ENCODE peak calls at places on chromosomes 3 and 15, in eight cellular contexts. L is lower lobe of right lung, Z is lower leg skin, G is GM12865, N is PC-9, O is fibroblast of mammary gland, U is left ventricle myocardium inferior, D is adrenal gland. Q is an unnamed sample.

GRCh38 chr3:43729707-43730399 is 39.1 kb downstream of the ABHD5 start:
- DNase-seq in Z (no peak), U (no peak), D (no peak), N (peak), G (no peak), O (no peak), L (no peak), Q (no peak)

GRCh38 chr15:98650871-98651481 is 2.6 kb downstream of the IGF1R start:
- DNase-seq in U (no peak), L (no peak), O (peak), G (peak), D (peak), Z (no peak), N (no peak), Q (peak)

GRCh38 chr3:148230473-148230872 is 467.2 kb upstream of the AGTR1 start:
- DNase-seq in L (no peak), N (no peak), U (no peak), Z (no peak), G (no peak), O (no peak), D (no peak), Q (no peak)

GRCh38 chr15:24861014-24861690 is 93.6 kb upstream of the SNRPN start:
- DNase-seq in D (no peak), U (no peak), Z (no peak), L (no peak), G (no peak), O (no peak), N (no peak), Q (no peak)

GRCh38 chr3:124401841-124402240 is 328.4 kb upstream of the UMPS start:
- DNase-seq in L (no peak), Z (no peak), D (no peak), G (no peak), N (no peak), U (no peak), O (no peak), Q (no peak)

GRCh38 chr3:197183582-197183981 is 114.8 kb downstream of the DLG1 start:
- DNase-seq in L (no peak), Z (no peak), N (no peak), G (no peak), U (no peak), O (no peak), D (no peak), Q (no peak)

GRCh38 chr3:48985977-48986376 is 4.1 kb upstream of the P4HTM start:
- DNase-seq in N (no peak), Z (no peak), L (no peak), U (no peak), D (no peak), O (no peak), G (no peak), Q (no peak)

GRCh38 chr3:113736548-113737089 is 9.4 kb downstream of the NAA50 start:
- DNase-seq in N (peak), D (peak), U (no peak), G (peak), Z (no peak), L (no peak), O (peak), Q (peak)

GRCh38 chr15:78715930-78716329 is 74.9 kb upstream of the CHRNB4 start:
- DNase-seq in U (no peak), N (no peak), L (no peak), O (peak), Z (peak), G (no peak), D (no peak), Q (peak)

GRCh38 chr3:178320481-178321352 is 215.5 kb upstream of the KCNMB2 start:
- DNase-seq in U (peak), G (no peak), O (peak), N (peak), D (peak), Z (no peak), L (no peak), Q (peak)

GRCh38 chr3:46067401-46067800 is 40.1 kb upstream of the XCR1 start:
- DNase-seq in O (no peak), Z (no peak), N (no peak), D (no peak), G (no peak), L (no peak), U (no peak), Q (no peak)

GRCh38 chr3:58336135-58336882 is 3.6 kb downstream of the PXK start:
- DNase-seq in U (no peak), G (no peak), L (no peak), N (no peak), O (peak), Z (no peak), D (no peak), Q (no peak)

GRCh38 chr15:100818927-100819326 is 60.7 kb upstream of the ALDH1A3 start:
- DNase-seq in O (peak), D (no peak), N (no peak), G (no peak), U (no peak), Z (no peak), L (no peak), Q (peak)

GRCh38 chr3:149128856-149129255 is 582 bp upstream of the HPS3 start:
- DNase-seq in N (no peak), Z (no peak), D (no peak), O (peak), U (no peak), L (no peak), G (no peak), Q (peak)

GRCh38 chr15:88664151-88664778 is 25.4 kb downstream of the ISG20 start:
- DNase-seq in G (peak), O (no peak), L (no peak), U (no peak), Z (peak), N (no peak), D (no peak), Q (peak)

GRCh38 chr15:90512981-90513380 is 16.7 kb upstream of the CRTC3 start:
- DNase-seq in O (no peak), Z (no peak), D (no peak), N (no peak), G (no peak), L (no peak), U (no peak), Q (no peak)

GRCh38 chr3:196533260-196533681 is 18.1 kb upstream of the SMCO1 start:
- DNase-seq in O (no peak), Z (peak), N (no peak), L (no peak), U (no peak), D (no peak), G (no peak), Q (no peak)

GRCh38 chr3:43884581-43884980 is 193.8 kb downstream of the ABHD5 start:
- DNase-seq in U (no peak), O (no peak), D (no peak), Z (no peak), G (no peak), N (no peak), L (no peak), Q (no peak)

GRCh38 chr3:197139586-197139985 is 110.0 kb upstream of the MELTF start:
- DNase-seq in L (no peak), D (no peak), U (no peak), N (no peak), O (no peak), Z (no peak), G (no peak), Q (no peak)

GRCh38 chr15:51348688-51349087 is 7.2 kb downstream of the GLDN start:
- DNase-seq in Z (no peak), O (no peak), G (peak), L (no peak), U (no peak), N (no peak), D (no peak), Q (no peak)

GRCh38 chr3:51282931-51283330 is 102.2 kb upstream of the MANF start:
- DNase-seq in D (no peak), O (no peak), U (no peak), G (no peak), N (no peak), Z (no peak), L (no peak), Q (no peak)

GRCh38 chr15:87267798-87268197 is 988.7 kb downstream of the NTRK3 start:
- DNase-seq in O (peak), L (no peak), Z (no peak), N (peak), G (no peak), U (no peak), D (no peak), Q (peak)

GRCh38 chr15:46815765-46816164 is 901.5 kb upstream of the SEMA6D start:
- DNase-seq in Z (no peak), G (no peak), N (no peak), D (no peak), O (no peak), U (peak), L (no peak), Q (no peak)

GRCh38 chr3:197001972-197002700 is 27.5 kb downstream of the MELTF start:
- DNase-seq in U (peak), D (no peak), O (peak), G (no peak), N (no peak), Z (no peak), L (no peak), Q (peak)

GRCh38 chr3:144660097-144660496 is 688.5 kb downstream of the DIPK2A start:
- DNase-seq in U (no peak), L (no peak), G (no peak), D (no peak), O (no peak), N (no peak), Z (no peak), Q (no peak)

GRCh38 chr3:49813497-49814174 is at the start of gene UBA7:
- DNase-seq in L (peak), N (peak), U (peak), Z (no peak), O (peak), D (peak), G (peak), Q (peak)

GRCh38 chr3:139764069-139764905 is 86.5 kb upstream of the NMNAT3 start:
- DNase-seq in O (no peak), Z (no peak), L (no peak), U (no peak), N (no peak), D (no peak), G (no peak), Q (peak)

GRCh38 chr15:101242160-101242998 is 9.5 kb downstream of the CHSY1 start:
- DNase-seq in N (no peak), O (peak), D (no peak), L (no peak), G (peak), U (no peak), Z (peak), Q (peak)

GRCh38 chr3:50272911-50273688 is 4.2 kb downstream of the SEMA3B start:
- DNase-seq in U (peak), N (peak), O (peak), D (peak), G (peak), Z (peak), L (peak), Q (peak)

GRCh38 chr3:102180291-102180931 is 254.4 kb upstream of the ZPLD1 start:
- DNase-seq in Z (no peak), L (no peak), O (peak), D (no peak), G (no peak), N (no peak), U (no peak), Q (peak)

GRCh38 chr3:158789592-158789991 is 12.3 kb upstream of the MFSD1 start:
- DNase-seq in U (no peak), D (peak), L (no peak), G (peak), O (peak), Z (no peak), N (peak), Q (peak)

GRCh38 chr3:46491089-46492070 is 6.4 kb upstream of the RTP3 start:
- DNase-seq in O (no peak), G (no peak), Z (peak), N (no peak), D (no peak), L (no peak), U (no peak), Q (no peak)

GRCh38 chr3:30972449-30972848 is 78.0 kb upstream of the GADL1 start:
- DNase-seq in L (no peak), O (no peak), U (no peak), D (no peak), Z (no peak), G (no peak), N (no peak), Q (no peak)

GRCh38 chr3:30964612-30965011 is 70.2 kb upstream of the GADL1 start:
- DNase-seq in O (no peak), G (peak), N (no peak), U (no peak), Z (no peak), L (no peak), D (no peak), Q (no peak)

GRCh38 chr3:30966896-30967295 is 72.4 kb upstream of the GADL1 start:
- DNase-seq in N (no peak), O (no peak), Z (no peak), L (no peak), U (no peak), G (no peak), D (no peak), Q (no peak)

DNA sequence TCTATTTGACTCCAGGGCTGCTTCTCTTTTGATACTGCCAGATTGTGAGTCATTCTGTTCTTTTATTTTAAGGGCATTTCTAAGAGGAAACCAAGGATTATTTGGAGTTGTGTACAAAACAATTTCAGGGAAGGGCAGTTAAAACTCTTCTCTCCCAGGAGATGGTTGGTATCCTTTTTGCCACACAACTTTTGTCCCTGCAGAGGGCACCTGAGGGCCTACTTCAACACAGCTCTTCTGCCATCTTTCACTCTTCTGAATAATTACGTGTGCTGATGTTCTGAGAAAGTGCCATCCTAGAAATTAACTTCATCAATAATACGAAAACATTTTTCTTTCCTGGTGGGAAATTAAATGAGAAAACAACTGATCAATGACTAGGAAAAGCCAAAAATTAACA is 75.7 kb upstream of the GADL1 start:
- DNase-seq in G (peak), D (peak), Z (no peak), U (no peak), O (peak), N (peak), L (no peak), Q (peak)
- TF ChIP-seq CTCF in G (peak), D (peak), Z (no peak), U (no peak), O (peak), N (no peak), L (peak), Q (peak)

GRCh38 chr3:62368705-62369475 is 4.5 kb downstream of the FEZF2 start:
- DNase-seq in D (no peak), N (no peak), O (no peak), L (no peak), G (no peak), U (no peak), Z (no peak), Q (no peak)
- H3K4me3 ChIP-seq in D (no peak), N (no peak), O (peak), L (no peak), G (no peak), U (peak), Z (no peak), Q (no peak)

GRCh38 chr15:92112711-92113110 is 259.2 kb downstream of the SLCO3A1 start:
- DNase-seq in L (no peak), G (no peak), D (no peak), O (no peak), U (no peak), N (no peak), Z (no peak), Q (no peak)

GRCh38 chr15:92109485-92109884 is 256.0 kb downstream of the SLCO3A1 start:
- DNase-seq in L (no peak), N (no peak), O (no peak), U (no peak), D (no peak), Z (no peak), G (no peak), Q (no peak)

GRCh38 chr15:92111756-92112155 is 258.2 kb downstream of the SLCO3A1 start:
- DNase-seq in L (no peak), G (no peak), N (no peak), Z (no peak), U (no peak), D (no peak), O (peak), Q (no peak)

GRCh38 chr15:92113832-92114231 is 260.3 kb downstream of the SLCO3A1 start:
- DNase-seq in U (no peak), N (no peak), Z (no peak), O (no peak), D (no peak), L (no peak), G (no peak), Q (no peak)

DNA sequence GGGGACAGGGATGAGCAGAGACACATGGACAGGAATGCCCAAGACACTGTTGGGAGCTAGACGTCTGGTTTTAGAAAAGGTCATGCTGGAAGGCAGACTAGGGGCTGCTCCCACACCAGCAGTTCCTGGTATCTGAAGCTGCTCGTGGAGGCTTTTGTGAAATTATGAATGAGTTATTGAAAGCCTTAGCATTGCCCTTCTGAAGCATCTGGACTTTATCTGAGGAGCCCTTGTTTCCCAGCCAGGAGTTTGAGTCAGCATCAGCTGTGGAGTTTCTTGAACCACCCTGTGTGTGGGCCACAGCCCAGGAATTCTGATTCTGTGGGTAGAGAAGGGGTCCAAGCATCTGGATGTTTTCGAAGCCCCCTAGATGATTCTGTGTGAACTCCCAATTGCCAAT is 258.7 kb downstream of the SLCO3A1 start:
- DNase-seq in N (no peak), D (peak), Z (no peak), U (no peak), O (peak), L (no peak), G (no peak), Q (no peak)
- TF ChIP-seq CTCF in N (no peak), D (no peak), Z (no peak), U (no peak), O (no peak), L (no peak), G (no peak), Q (no peak)

GRCh38 chr15:40325188-40325587 is 1.7 kb downstream of the INAFM2 start:
- DNase-seq in Z (no peak), U (no peak), L (no peak), D (no peak), N (no peak), G (no peak), O (no peak), Q (no peak)

GRCh38 chr15:40325700-40326099 is 2.2 kb downstream of the INAFM2 start:
- DNase-seq in Z (no peak), L (no peak), N (no peak), U (no peak), O (no peak), G (no peak), D (no peak), Q (no peak)

GRCh38 chr15:40328176-40328575 is 4.7 kb downstream of the INAFM2 start:
- DNase-seq in L (no peak), N (no peak), G (no peak), Z (no peak), D (no peak), U (no peak), O (no peak), Q (peak)

GRCh38 chr15:40328711-40329240 is 5.3 kb downstream of the INAFM2 start:
- DNase-seq in L (no peak), U (no peak), Z (no peak), N (no peak), G (no peak), O (no peak), D (no peak), Q (no peak)

DNA sequence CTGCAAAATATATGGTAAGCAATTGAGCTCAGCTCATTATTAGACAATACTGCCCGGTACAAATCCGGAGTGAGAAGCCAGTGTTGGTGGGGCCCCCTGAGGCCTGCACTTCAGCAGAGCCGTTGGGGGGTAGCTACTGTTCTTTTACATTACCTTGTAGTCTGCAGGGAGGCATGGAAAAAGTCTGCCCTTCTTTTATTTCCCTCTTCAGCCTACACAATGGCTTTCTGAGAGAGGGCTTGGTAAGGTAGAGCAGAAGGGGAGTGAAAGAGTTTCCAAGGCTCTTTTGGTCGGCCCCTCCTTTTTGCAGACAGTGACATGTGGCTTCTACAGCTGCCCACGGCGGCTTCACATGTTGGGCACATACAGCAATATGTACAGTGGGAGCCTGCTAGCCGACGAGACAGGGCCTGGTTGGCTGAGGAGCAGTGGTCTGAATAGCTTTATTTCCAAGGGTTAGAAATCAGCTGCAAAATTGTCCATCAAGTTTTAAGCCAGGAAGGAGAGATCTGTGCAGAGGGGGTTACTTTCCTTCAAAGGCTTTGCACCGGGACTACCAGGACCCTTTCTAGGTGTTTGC is 3.9 kb downstream of the INAFM2 start:
- DNase-seq in U (no peak), D (no peak), N (no peak), G (no peak), O (no peak), Z (no peak), L (no peak), Q (no peak)
- H3K4me3 ChIP-seq in U (peak), D (no peak), N (no peak), G (no peak), O (no peak), Z (no peak), L (no peak), Q (no peak)

DNA sequence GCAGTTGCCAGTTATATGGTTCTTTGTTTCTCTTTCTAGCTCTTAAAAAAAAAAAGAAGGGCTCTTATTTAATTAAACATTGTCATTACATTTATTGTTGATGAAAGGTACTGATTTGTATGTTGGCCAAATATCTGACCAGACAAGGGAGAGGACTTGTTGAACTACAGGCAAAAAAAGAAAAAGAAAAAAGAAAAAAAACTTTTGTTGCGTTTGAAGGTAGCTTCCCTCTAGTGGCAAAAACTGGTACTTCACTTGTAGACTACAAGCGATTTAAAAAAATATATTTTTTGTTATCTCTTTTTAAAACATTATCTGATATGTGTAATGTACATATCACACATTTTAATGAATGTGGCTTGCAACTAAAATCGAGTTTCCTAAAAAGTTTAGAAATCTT is 280.6 kb downstream of the ROBO2 start:
- DNase-seq in Z (no peak), G (peak), O (peak), D (no peak), U (no peak), N (no peak), L (no peak), Q (peak)
- TF ChIP-seq CTCF in Z (no peak), G (peak), O (peak), D (peak), U (peak), N (peak), L (peak), Q (peak)

Q was measured in cardiac fibroblast.